ENCODE peak calls at places on chromosomes 2 and 18, in seven cellular contexts. One of them, this sample, is unnamed.

GRCh38 chr2:9975805-9976447 is 24.4 kb downstream of the GRHL1 start:
- DNase-seq in fibroblast of pulmonary artery: peak; percentile 97
- DNase-seq in SK-N-DZ: no peak
- DNase-seq in left cardiac atrium: no peak
- DNase-seq in NAMALWA: no peak
- DNase-seq in heart right ventricle: peak; percentile 53
- DNase-seq in nucleus accumbens: no peak
- DNase-seq in this sample: peak; percentile 48

GRCh38 chr2:74549685-74549971 is 4.1 kb downstream of the LOXL3 start:
- DNase-seq in fibroblast of pulmonary artery: no peak
- DNase-seq in SK-N-DZ: no peak
- DNase-seq in left cardiac atrium: no peak
- DNase-seq in NAMALWA: no peak
- DNase-seq in heart right ventricle: no peak
- DNase-seq in nucleus accumbens: no peak
- DNase-seq in this sample: no peak

GRCh38 chr18:13823707-13824395 is at the start of gene MC5R:
- DNase-seq in fibroblast of pulmonary artery: peak; percentile 44
- DNase-seq in SK-N-DZ: peak; percentile 42
- DNase-seq in left cardiac atrium: peak; percentile 70
- DNase-seq in NAMALWA: peak; percentile 72
- DNase-seq in heart right ventricle: peak; percentile 32
- DNase-seq in nucleus accumbens: peak; percentile 25
- DNase-seq in this sample: no peak

GRCh38 chr2:6069354-6069753 is 377.2 kb downstream of the SOX11 start:
- DNase-seq in fibroblast of pulmonary artery: no peak
- DNase-seq in SK-N-DZ: peak; percentile 25
- DNase-seq in left cardiac atrium: no peak
- DNase-seq in NAMALWA: no peak
- DNase-seq in heart right ventricle: no peak
- DNase-seq in nucleus accumbens: no peak
- DNase-seq in this sample: no peak

GRCh38 chr2:208150956-208151355 is 5.0 kb upstream of the CRYGB start:
- DNase-seq in fibroblast of pulmonary artery: no peak
- DNase-seq in SK-N-DZ: no peak
- DNase-seq in left cardiac atrium: no peak
- DNase-seq in NAMALWA: no peak
- DNase-seq in heart right ventricle: no peak
- DNase-seq in nucleus accumbens: no peak
- DNase-seq in this sample: no peak

GRCh38 chr2:224023188-224023587 is 15.9 kb downstream of the SERPINE2 start:
- DNase-seq in fibroblast of pulmonary artery: peak; percentile 23
- DNase-seq in SK-N-DZ: no peak
- DNase-seq in left cardiac atrium: no peak
- DNase-seq in NAMALWA: no peak
- DNase-seq in heart right ventricle: no peak
- DNase-seq in nucleus accumbens: no peak
- DNase-seq in this sample: no peak

GRCh38 chr2:236633219-236633570 is 63.6 kb downstream of the ACKR3 start:
- DNase-seq in fibroblast of pulmonary artery: no peak
- DNase-seq in SK-N-DZ: no peak
- DNase-seq in left cardiac atrium: no peak
- DNase-seq in NAMALWA: no peak
- DNase-seq in heart right ventricle: no peak
- DNase-seq in nucleus accumbens: no peak
- DNase-seq in this sample: no peak

GRCh38 chr18:2827076-2827475 is 19.7 kb upstream of the EMILIN2 start:
- DNase-seq in fibroblast of pulmonary artery: no peak
- DNase-seq in SK-N-DZ: no peak
- DNase-seq in left cardiac atrium: no peak
- DNase-seq in NAMALWA: no peak
- DNase-seq in heart right ventricle: no peak
- DNase-seq in nucleus accumbens: no peak
- DNase-seq in this sample: no peak

GRCh38 chr18:27899893-27900292 is 277.0 kb downstream of the CDH2 start:
- DNase-seq in fibroblast of pulmonary artery: no peak
- DNase-seq in SK-N-DZ: no peak
- DNase-seq in left cardiac atrium: no peak
- DNase-seq in NAMALWA: no peak
- DNase-seq in heart right ventricle: no peak
- DNase-seq in nucleus accumbens: no peak
- DNase-seq in this sample: no peak

GRCh38 chr2:26735883-26736588 is 28.0 kb upstream of the SLC35F6 start:
- DNase-seq in fibroblast of pulmonary artery: no peak
- DNase-seq in SK-N-DZ: no peak
- DNase-seq in left cardiac atrium: peak; percentile 57
- DNase-seq in NAMALWA: no peak
- DNase-seq in heart right ventricle: peak; percentile 40
- DNase-seq in nucleus accumbens: no peak
- DNase-seq in this sample: no peak

GRCh38 chr2:182375862-182376261 is 51.0 kb downstream of the PDE1A start:
- DNase-seq in fibroblast of pulmonary artery: no peak
- DNase-seq in SK-N-DZ: no peak
- DNase-seq in left cardiac atrium: no peak
- DNase-seq in NAMALWA: no peak
- DNase-seq in heart right ventricle: no peak
- DNase-seq in nucleus accumbens: no peak
- DNase-seq in this sample: no peak

GRCh38 chr2:124915567-124915966 is 890.5 kb downstream of the CNTNAP5 start:
- DNase-seq in fibroblast of pulmonary artery: no peak
- DNase-seq in SK-N-DZ: no peak
- DNase-seq in left cardiac atrium: no peak
- DNase-seq in NAMALWA: no peak
- DNase-seq in heart right ventricle: no peak
- DNase-seq in nucleus accumbens: no peak
- DNase-seq in this sample: no peak

GRCh38 chr2:241935314-241935713 is 65.8 kb downstream of the RTP5 start:
- DNase-seq in fibroblast of pulmonary artery: peak; percentile 37
- DNase-seq in SK-N-DZ: no peak
- DNase-seq in left cardiac atrium: no peak
- DNase-seq in NAMALWA: no peak
- DNase-seq in heart right ventricle: no peak
- DNase-seq in nucleus accumbens: no peak
- DNase-seq in this sample: no peak

GRCh38 chr18:63476666-63477065 is at the start of gene SERPINB5:
- DNase-seq in fibroblast of pulmonary artery: no peak
- DNase-seq in SK-N-DZ: no peak
- DNase-seq in left cardiac atrium: no peak
- DNase-seq in NAMALWA: no peak
- DNase-seq in heart right ventricle: no peak
- DNase-seq in nucleus accumbens: no peak
- DNase-seq in this sample: no peak

GRCh38 chr2:159584796-159585195 is 31.6 kb downstream of the BAZ2B start:
- DNase-seq in fibroblast of pulmonary artery: no peak
- DNase-seq in SK-N-DZ: no peak
- DNase-seq in left cardiac atrium: no peak
- DNase-seq in NAMALWA: no peak
- DNase-seq in heart right ventricle: no peak
- DNase-seq in nucleus accumbens: no peak
- DNase-seq in this sample: no peak

GRCh38 chr2:182077023-182077422 is 91.4 kb downstream of the PPP1R1C start:
- DNase-seq in fibroblast of pulmonary artery: no peak
- DNase-seq in SK-N-DZ: no peak
- DNase-seq in left cardiac atrium: no peak
- DNase-seq in NAMALWA: no peak
- DNase-seq in heart right ventricle: no peak
- DNase-seq in nucleus accumbens: no peak
- DNase-seq in this sample: no peak

GRCh38 chr2:241912021-241912555 is 42.6 kb downstream of the RTP5 start:
- DNase-seq in fibroblast of pulmonary artery: no peak
- DNase-seq in SK-N-DZ: no peak
- DNase-seq in left cardiac atrium: no peak
- DNase-seq in NAMALWA: no peak
- DNase-seq in heart right ventricle: no peak
- DNase-seq in nucleus accumbens: no peak
- DNase-seq in this sample: no peak

GRCh38 chr18:57854726-57855125 is 51.6 kb upstream of the ATP8B1 start:
- DNase-seq in fibroblast of pulmonary artery: no peak
- DNase-seq in SK-N-DZ: no peak
- DNase-seq in left cardiac atrium: no peak
- DNase-seq in NAMALWA: no peak
- DNase-seq in heart right ventricle: no peak
- DNase-seq in nucleus accumbens: no peak
- DNase-seq in this sample: no peak

GRCh38 chr18:14089781-14090180 is 42.5 kb downstream of the ZNF519 start:
- DNase-seq in fibroblast of pulmonary artery: no peak
- DNase-seq in SK-N-DZ: no peak
- DNase-seq in left cardiac atrium: no peak
- DNase-seq in NAMALWA: no peak
- DNase-seq in heart right ventricle: no peak
- DNase-seq in nucleus accumbens: no peak
- DNase-seq in this sample: no peak

GRCh38 chr2:167581961-167582574 is 665.3 kb downstream of the STK39 start:
- DNase-seq in fibroblast of pulmonary artery: no peak
- DNase-seq in SK-N-DZ: no peak
- DNase-seq in left cardiac atrium: no peak
- DNase-seq in NAMALWA: no peak
- DNase-seq in heart right ventricle: no peak
- DNase-seq in nucleus accumbens: no peak
- DNase-seq in this sample: no peak